ENCODE peak calls at places on chromosome 12, in four cellular contexts. N is upper lobe of left lung; J is CD8-positive, alpha-beta T cell; K is ovary. M is an unnamed sample.

GRCh38 chr12:106309671-106310313 is 7.3 kb downstream of the TCP11L2 start:
- DNase-seq in N (no peak), J (no peak), K (no peak), M (no peak)

GRCh38 chr12:102954143-102954542 is 3.3 kb upstream of the ASCL1 start:
- DNase-seq in N (no peak), J (no peak), K (no peak), M (no peak)

GRCh38 chr12:42538203-42538602 is 51.3 kb downstream of the PRICKLE1 start:
- DNase-seq in N (no peak), J (no peak), K (no peak), M (no peak)

GRCh38 chr12:3728686-3729085 is 24.2 kb downstream of the CRACR2A start:
- DNase-seq in N (peak), J (no peak), K (no peak), M (no peak)

GRCh38 chr12:53063708-53064612 is 14.1 kb downstream of the TNS2 start:
- DNase-seq in N (no peak), J (no peak), K (peak), M (peak)

GRCh38 chr12:116547955-116548471 is 11.2 kb upstream of the MAP1LC3B2 start:
- DNase-seq in N (no peak), J (no peak), K (no peak), M (no peak)

GRCh38 chr12:9674226-9674590 is 4.7 kb downstream of the CLEC2D start:
- DNase-seq in N (no peak), J (peak), K (no peak), M (no peak)

GRCh38 chr12:104748790-104749189 is 209.3 kb downstream of the SLC41A2 start:
- DNase-seq in N (no peak), J (no peak), K (no peak), M (no peak)

GRCh38 chr12:54276368-54276767 is 3.6 kb downstream of the CBX5 start:
- DNase-seq in N (no peak), J (no peak), K (no peak), M (no peak)

GRCh38 chr12:108578813-108579212 is 16.4 kb downstream of the ISCU start:
- DNase-seq in N (no peak), J (no peak), K (no peak), M (no peak)

GRCh38 chr12:15546102-15546701 is 223.9 kb downstream of the PTPRO start:
- DNase-seq in N (no peak), J (peak), K (no peak), M (no peak)

GRCh38 chr12:110853856-110854255 is 7.1 kb downstream of the CCDC63 start:
- DNase-seq in N (no peak), J (no peak), K (no peak), M (no peak)

GRCh38 chr12:94875525-94875924 is 128.0 kb downstream of the NDUFA12 start:
- DNase-seq in N (no peak), J (no peak), K (no peak), M (no peak)
- TF ChIP-seq CTCF in N (no peak), J (no peak), K (no peak), M (no peak)

DNA sequence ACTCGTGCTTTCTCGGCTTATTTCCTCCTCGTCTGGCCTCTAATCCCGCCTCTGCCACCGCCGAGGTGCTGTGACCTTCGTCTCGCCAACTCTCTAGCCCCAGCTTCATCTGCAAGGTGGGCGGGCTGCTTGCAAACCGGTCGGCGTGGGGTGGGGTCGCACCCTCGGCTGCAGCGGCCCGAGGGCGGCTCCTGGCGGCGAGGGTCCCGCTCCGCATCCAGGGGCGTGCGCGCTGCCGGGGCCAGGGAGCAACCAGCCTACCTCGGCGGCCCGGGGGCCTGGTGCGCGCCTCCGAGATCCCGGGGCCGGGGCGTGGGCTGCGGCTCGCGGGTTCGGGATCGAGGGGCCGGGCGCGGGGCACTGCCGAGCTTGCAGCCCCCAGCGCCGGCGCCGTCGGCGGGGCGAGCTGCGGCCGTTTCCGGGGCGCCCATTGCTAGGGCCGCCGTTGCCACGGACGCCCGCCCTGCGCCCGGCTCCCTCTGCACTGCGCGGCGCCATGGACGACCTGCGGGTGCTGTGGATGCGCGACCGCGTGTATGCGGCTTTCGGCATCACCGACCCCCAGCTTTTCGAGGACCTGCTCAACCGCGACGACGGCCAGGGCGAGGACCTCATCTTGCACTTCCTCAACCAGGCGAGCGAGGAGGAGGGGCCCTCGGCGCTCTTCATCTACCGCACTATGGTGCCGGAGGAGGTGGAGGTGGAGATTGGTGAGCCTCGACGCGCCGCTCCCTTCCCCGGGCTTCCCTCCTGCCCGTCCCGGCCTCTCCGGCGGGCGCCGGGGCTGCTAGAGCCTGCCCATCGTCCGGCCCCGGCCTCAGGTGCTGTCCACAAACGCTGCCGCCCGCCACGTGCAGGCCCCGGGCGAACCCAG is at the start of gene DNAH10:
- DNase-seq in N (peak), J (peak), K (peak), M (no peak)
- TF ChIP-seq CTCF in N (no peak), J (no peak), K (no peak), M (no peak)

GRCh38 chr12:96585977-96586376 is 96.6 kb downstream of the CFAP54 start:
- DNase-seq in N (no peak), J (no peak), K (no peak), M (no peak)
- TF ChIP-seq CTCF in N (no peak), J (no peak), K (no peak), M (no peak)

GRCh38 chr12:109798691-109799090 is 34.5 kb downstream of the TRPV4 start:
- DNase-seq in N (no peak), J (no peak), K (no peak), M (no peak)

GRCh38 chr12:109796057-109796456 is 37.1 kb downstream of the TRPV4 start:
- DNase-seq in N (no peak), J (no peak), K (no peak), M (no peak)

GRCh38 chr12:109795023-109795422 is 38.2 kb downstream of the TRPV4 start:
- DNase-seq in N (no peak), J (no peak), K (no peak), M (no peak)

GRCh38 chr12:109800536-109800935 is 32.7 kb downstream of the TRPV4 start:
- DNase-seq in N (no peak), J (no peak), K (no peak), M (no peak)

GRCh38 chr12:109797905-109798669 is 35.1 kb downstream of the TRPV4 start:
- DNase-seq in N (no peak), J (no peak), K (no peak), M (no peak)
- TF ChIP-seq CTCF in N (no peak), J (no peak), K (no peak), M (no peak)

M was measured in omental fat pad.